ENCODE peak calls at places on chromosomes 1 and 21, in six cellular contexts. One of them, this sample, is unnamed.

GRCh38 chr21:44912158-44912473 is 8.6 kb downstream of the ITGB2 start:
- DNase-seq in neuronal stem cell: no peak
- DNase-seq in stimulated activated CD8-positive, alpha-beta memory T cell treated with anti-CD3 and anti-CD28 coated beads, Interleukin-2, amount 100 ng/mL, for 48 hours: no peak
- DNase-seq in T1000: no peak
- DNase-seq in A172: no peak
- DNase-seq in AG08395: no peak
- DNase-seq in this sample: no peak

GRCh38 chr1:240491156-240491555 is 120.8 kb downstream of the GREM2 start:
- DNase-seq in neuronal stem cell: no peak
- DNase-seq in stimulated activated CD8-positive, alpha-beta memory T cell treated with anti-CD3 and anti-CD28 coated beads, Interleukin-2, amount 100 ng/mL, for 48 hours: no peak
- DNase-seq in T1000: peak; percentile 23
- DNase-seq in A172: peak; percentile 84
- DNase-seq in AG08395: peak; percentile 30
- DNase-seq in this sample: no peak

GRCh38 chr1:198162091-198162767 is 5.4 kb downstream of the NEK7 start:
- DNase-seq in neuronal stem cell: no peak
- DNase-seq in stimulated activated CD8-positive, alpha-beta memory T cell treated with anti-CD3 and anti-CD28 coated beads, Interleukin-2, amount 100 ng/mL, for 48 hours: no peak
- DNase-seq in T1000: no peak
- DNase-seq in A172: no peak
- DNase-seq in AG08395: no peak
- DNase-seq in this sample: no peak

GRCh38 chr1:239633432-239633831 is 247.1 kb downstream of the CHRM3 start:
- DNase-seq in neuronal stem cell: no peak
- DNase-seq in stimulated activated CD8-positive, alpha-beta memory T cell treated with anti-CD3 and anti-CD28 coated beads, Interleukin-2, amount 100 ng/mL, for 48 hours: no peak
- DNase-seq in T1000: no peak
- DNase-seq in A172: no peak
- DNase-seq in AG08395: no peak
- DNase-seq in this sample: no peak

GRCh38 chr1:109240158-109241152 is 8.9 kb upstream of the CELSR2 start:
- DNase-seq in neuronal stem cell: no peak
- DNase-seq in stimulated activated CD8-positive, alpha-beta memory T cell treated with anti-CD3 and anti-CD28 coated beads, Interleukin-2, amount 100 ng/mL, for 48 hours: no peak
- DNase-seq in T1000: peak; percentile 50
- DNase-seq in A172: no peak
- DNase-seq in AG08395: peak; percentile 73
- DNase-seq in this sample: no peak

GRCh38 chr1:31227891-31228290 is 11.8 kb downstream of the NKAIN1 start:
- DNase-seq in neuronal stem cell: peak; percentile 65
- DNase-seq in stimulated activated CD8-positive, alpha-beta memory T cell treated with anti-CD3 and anti-CD28 coated beads, Interleukin-2, amount 100 ng/mL, for 48 hours: no peak
- DNase-seq in T1000: no peak
- DNase-seq in A172: no peak
- DNase-seq in AG08395: no peak
- DNase-seq in this sample: no peak

GRCh38 chr1:87794788-87795614 is 466.3 kb downstream of the LMO4 start:
- DNase-seq in neuronal stem cell: no peak
- DNase-seq in stimulated activated CD8-positive, alpha-beta memory T cell treated with anti-CD3 and anti-CD28 coated beads, Interleukin-2, amount 100 ng/mL, for 48 hours: no peak
- DNase-seq in T1000: no peak
- DNase-seq in A172: peak; percentile 75
- DNase-seq in AG08395: peak; percentile 43
- DNase-seq in this sample: no peak

GRCh38 chr1:201791051-201791774 is 37.7 kb upstream of the IPO9 start:
- DNase-seq in neuronal stem cell: no peak
- DNase-seq in stimulated activated CD8-positive, alpha-beta memory T cell treated with anti-CD3 and anti-CD28 coated beads, Interleukin-2, amount 100 ng/mL, for 48 hours: no peak
- DNase-seq in T1000: no peak
- DNase-seq in A172: no peak
- DNase-seq in AG08395: no peak
- DNase-seq in this sample: peak; percentile 33

GRCh38 chr1:27607239-27607804 is 3.4 kb upstream of the AHDC1 start:
- DNase-seq in neuronal stem cell: peak; percentile 91
- DNase-seq in stimulated activated CD8-positive, alpha-beta memory T cell treated with anti-CD3 and anti-CD28 coated beads, Interleukin-2, amount 100 ng/mL, for 48 hours: no peak
- DNase-seq in T1000: no peak
- DNase-seq in A172: no peak
- DNase-seq in AG08395: no peak
- DNase-seq in this sample: peak; percentile 60

GRCh38 chr1:31396633-31397351 is 16.2 kb upstream of the SERINC2 start:
- DNase-seq in neuronal stem cell: no peak
- DNase-seq in stimulated activated CD8-positive, alpha-beta memory T cell treated with anti-CD3 and anti-CD28 coated beads, Interleukin-2, amount 100 ng/mL, for 48 hours: no peak
- DNase-seq in T1000: peak; percentile 62
- DNase-seq in A172: peak; percentile 75
- DNase-seq in AG08395: peak; percentile 88
- DNase-seq in this sample: no peak

GRCh38 chr1:59979551-59980070 is 53.0 kb upstream of the CYP2J2 start:
- DNase-seq in neuronal stem cell: no peak
- DNase-seq in stimulated activated CD8-positive, alpha-beta memory T cell treated with anti-CD3 and anti-CD28 coated beads, Interleukin-2, amount 100 ng/mL, for 48 hours: no peak
- DNase-seq in T1000: no peak
- DNase-seq in A172: no peak
- DNase-seq in AG08395: no peak
- DNase-seq in this sample: no peak

GRCh38 chr1:155012760-155013602 is 10.4 kb downstream of the ZBTB7B start:
- DNase-seq in neuronal stem cell: no peak
- DNase-seq in stimulated activated CD8-positive, alpha-beta memory T cell treated with anti-CD3 and anti-CD28 coated beads, Interleukin-2, amount 100 ng/mL, for 48 hours: no peak
- DNase-seq in T1000: no peak
- DNase-seq in A172: no peak
- DNase-seq in AG08395: no peak
- DNase-seq in this sample: no peak

GRCh38 chr1:212699839-212700596 is at the start of gene BATF3:
- DNase-seq in neuronal stem cell: no peak
- DNase-seq in stimulated activated CD8-positive, alpha-beta memory T cell treated with anti-CD3 and anti-CD28 coated beads, Interleukin-2, amount 100 ng/mL, for 48 hours: peak; percentile 74
- DNase-seq in T1000: peak; percentile 27
- DNase-seq in A172: no peak
- DNase-seq in AG08395: no peak
- DNase-seq in this sample: no peak

GRCh38 chr21:42142598-42142997 is 71.5 kb downstream of the UMODL1 start:
- DNase-seq in neuronal stem cell: no peak
- DNase-seq in stimulated activated CD8-positive, alpha-beta memory T cell treated with anti-CD3 and anti-CD28 coated beads, Interleukin-2, amount 100 ng/mL, for 48 hours: no peak
- DNase-seq in T1000: no peak
- DNase-seq in A172: no peak
- DNase-seq in AG08395: no peak
- DNase-seq in this sample: no peak

GRCh38 chr1:78370779-78371482 is 119.8 kb upstream of the PTGFR start:
- DNase-seq in neuronal stem cell: no peak
- DNase-seq in stimulated activated CD8-positive, alpha-beta memory T cell treated with anti-CD3 and anti-CD28 coated beads, Interleukin-2, amount 100 ng/mL, for 48 hours: no peak
- DNase-seq in T1000: no peak
- DNase-seq in A172: no peak
- DNase-seq in AG08395: peak; percentile 86
- DNase-seq in this sample: peak; percentile 49

GRCh38 chr1:2363847-2364513 is 27.4 kb downstream of the MORN1 start:
- DNase-seq in neuronal stem cell: no peak
- DNase-seq in stimulated activated CD8-positive, alpha-beta memory T cell treated with anti-CD3 and anti-CD28 coated beads, Interleukin-2, amount 100 ng/mL, for 48 hours: no peak
- DNase-seq in T1000: no peak
- DNase-seq in A172: no peak
- DNase-seq in AG08395: no peak
- DNase-seq in this sample: no peak

GRCh38 chr1:113511269-113511668 is 121.0 kb downstream of the MAGI3 start:
- DNase-seq in neuronal stem cell: no peak
- DNase-seq in stimulated activated CD8-positive, alpha-beta memory T cell treated with anti-CD3 and anti-CD28 coated beads, Interleukin-2, amount 100 ng/mL, for 48 hours: no peak
- DNase-seq in T1000: no peak
- DNase-seq in A172: no peak
- DNase-seq in AG08395: no peak
- DNase-seq in this sample: no peak

GRCh38 chr1:116794804-116795481 is 40.7 kb downstream of the CD2 start:
- DNase-seq in neuronal stem cell: no peak
- DNase-seq in stimulated activated CD8-positive, alpha-beta memory T cell treated with anti-CD3 and anti-CD28 coated beads, Interleukin-2, amount 100 ng/mL, for 48 hours: no peak
- DNase-seq in T1000: no peak
- DNase-seq in A172: no peak
- DNase-seq in AG08395: no peak
- DNase-seq in this sample: no peak

GRCh38 chr1:25905680-25906643 is at the start of gene STMN1:
- DNase-seq in neuronal stem cell: peak; percentile 97
- DNase-seq in stimulated activated CD8-positive, alpha-beta memory T cell treated with anti-CD3 and anti-CD28 coated beads, Interleukin-2, amount 100 ng/mL, for 48 hours: peak; percentile 87
- DNase-seq in T1000: peak; percentile 81
- DNase-seq in A172: peak; percentile 73
- DNase-seq in AG08395: peak; percentile 90
- DNase-seq in this sample: peak; percentile 84

GRCh38 chr1:84366786-84367185 is 31.5 kb upstream of the DNASE2B start:
- DNase-seq in neuronal stem cell: no peak
- DNase-seq in stimulated activated CD8-positive, alpha-beta memory T cell treated with anti-CD3 and anti-CD28 coated beads, Interleukin-2, amount 100 ng/mL, for 48 hours: no peak
- DNase-seq in T1000: no peak
- DNase-seq in A172: no peak
- DNase-seq in AG08395: peak; percentile 73
- DNase-seq in this sample: no peak

GRCh38 chr1:53957231-53957818 is 11.2 kb downstream of the LRRC42 start:
- DNase-seq in neuronal stem cell: no peak
- DNase-seq in stimulated activated CD8-positive, alpha-beta memory T cell treated with anti-CD3 and anti-CD28 coated beads, Interleukin-2, amount 100 ng/mL, for 48 hours: no peak
- DNase-seq in T1000: no peak
- DNase-seq in A172: peak; percentile 94
- DNase-seq in AG08395: peak; percentile 75
- DNase-seq in this sample: no peak